ENCODE peak calls at places on chromosomes 3 and 15, in four cellular contexts. A is HepG2, I is endodermal cell, Z is GM23248. G is an unnamed sample.

GRCh38 chr3:184788751-184789150 is 23.2 kb upstream of the VPS8 start:
- DNase-seq in I (peak; percentile 22), Z (peak; percentile 64), A (no peak), G (no peak)

GRCh38 chr15:83449928-83450501 is 2.9 kb downstream of the SH3GL3 start:
- DNase-seq in I (no peak), A (no peak), Z (peak; percentile 73), G (no peak)

GRCh38 chr15:40105517-40106202 is 3.0 kb downstream of the BMF start:
- DNase-seq in A (no peak), Z (no peak), I (no peak), G (no peak)

GRCh38 chr15:52288051-52288942 is 7.3 kb downstream of the MYO5C start:
- DNase-seq in I (no peak), A (peak; percentile 99), Z (no peak), G (peak; percentile 46)

GRCh38 chr3:79245295-79246138 is 522.3 kb downstream of the ROBO1 start:
- DNase-seq in I (no peak), A (no peak), Z (no peak), G (no peak)

GRCh38 chr3:194082596-194083220 is 53.2 kb upstream of the HES1 start:
- DNase-seq in I (no peak), Z (peak; percentile 65), A (no peak), G (no peak)

GRCh38 chr3:67648701-67649100 is 5.7 kb downstream of the SUCLG2 start:
- DNase-seq in Z (peak; percentile 10), I (no peak), A (no peak), G (peak; percentile 81)

GRCh38 chr15:90101969-90102890 is at the start of gene IDH2:
- DNase-seq in Z (peak; percentile 96), A (peak; percentile 48), I (peak; percentile 92), G (peak; percentile 73)

GRCh38 chr15:70584838-70585706 is 178.3 kb downstream of the UACA start:
- DNase-seq in A (peak; percentile 84), Z (no peak), I (peak; percentile 94), G (peak; percentile 73)

GRCh38 chr3:190697901-190698300 is 164.6 kb downstream of the GMNC start:
- DNase-seq in A (no peak), I (no peak), Z (peak; percentile 92), G (peak; percentile 49)

GRCh38 chr15:73287019-73287418 is 81.7 kb downstream of the HCN4 start:
- DNase-seq in I (no peak), A (no peak), Z (no peak), G (no peak)

GRCh38 chr3:12495749-12496452 is 11.6 kb downstream of the TSEN2 start:
- DNase-seq in A (no peak), I (peak; percentile 74), Z (no peak), G (no peak)

GRCh38 chr3:42012378-42012934 is 50.6 kb upstream of the ULK4 start:
- DNase-seq in Z (no peak), I (no peak), A (no peak), G (no peak)

GRCh38 chr15:89090791-89091666 is 2.8 kb downstream of the ABHD2 start:
- DNase-seq in I (no peak), A (no peak), Z (peak; percentile 92), G (peak; percentile 87)

GRCh38 chr15:71079208-71080044 is 35.8 kb upstream of the THSD4 start:
- DNase-seq in Z (peak; percentile 96), A (no peak), I (no peak), G (peak; percentile 78)

GRCh38 chr3:127371338-127371737 is 83.5 kb upstream of the PRR20G start:
- DNase-seq in I (peak; percentile 23), Z (no peak), A (no peak), G (no peak)

GRCh38 chr3:171454026-171454425 is 6.2 kb downstream of the TNIK start:
- DNase-seq in A (no peak), Z (no peak), I (no peak), G (no peak)

GRCh38 chr3:13465236-13465958 is 14.7 kb upstream of the HDAC11 start:
- DNase-seq in I (no peak), Z (no peak), A (no peak), G (no peak)

GRCh38 chr15:73648027-73648295 is 14.8 kb upstream of the NPTN start:
- DNase-seq in Z (no peak), I (no peak), A (no peak), G (no peak)

GRCh38 chr3:134295930-134296329 is 45.3 kb upstream of the RYK start:
- DNase-seq in Z (no peak), I (no peak), A (no peak), G (no peak)

GRCh38 chr3:45496550-45496949 is 98.0 kb upstream of the LIMD1 start:
- DNase-seq in Z (no peak), I (no peak), A (no peak), G (no peak)

GRCh38 chr3:35670408-35670807 is 31.1 kb downstream of the ARPP21 start:
- DNase-seq in Z (no peak), I (no peak), A (no peak), G (no peak)

GRCh38 chr3:166810741-166811445 is 569.2 kb downstream of the ZBBX start:
- DNase-seq in Z (no peak), A (no peak), I (peak; percentile 45), G (no peak)

GRCh38 chr3:172132159-172132586 is 92.8 kb downstream of the FNDC3B start:
- DNase-seq in I (no peak), A (no peak), Z (no peak), G (no peak)

GRCh38 chr3:4162132-4162531 is 141.0 kb upstream of the SETMAR start:
- DNase-seq in Z (no peak), A (no peak), I (no peak), G (no peak)

GRCh38 chr3:190596341-190597285 is 82.7 kb downstream of the IL1RAP start:
- DNase-seq in I (no peak), Z (peak; percentile 37), A (no peak), G (peak; percentile 24)

GRCh38 chr3:174436367-174436766 is 422.8 kb upstream of the NAALADL2 start:
- DNase-seq in I (no peak), Z (no peak), A (no peak), G (no peak)

GRCh38 chr3:70072180-70072579 is 72.6 kb downstream of the SAMMSON start:
- DNase-seq in Z (no peak), I (no peak), A (peak; percentile 30), G (no peak)

GRCh38 chr3:155743616-155744015 is 1.3 kb downstream of the PLCH1 start:
- DNase-seq in Z (peak; percentile 18), A (no peak), I (no peak), G (no peak)

GRCh38 chr3:155745795-155746550 is 1.1 kb upstream of the PLCH1 start:
- DNase-seq in I (peak; percentile 88), Z (peak; percentile 65), A (peak; percentile 37), G (no peak)

GRCh38 chr3:155744091-155744625 is 713 bp downstream of the PLCH1 start:
- DNase-seq in A (peak; percentile 48), Z (peak; percentile 59), I (peak; percentile 95), G (no peak)

GRCh38 chr3:155746703-155747102 is 1.8 kb upstream of the PLCH1 start:
- DNase-seq in Z (no peak), I (no peak), A (peak; percentile 54), G (no peak)

GRCh38 chr3:155744626-155745324 is at the start of gene PLCH1:
- DNase-seq in A (peak; percentile 73), I (peak; percentile 97), Z (peak; percentile 72), G (peak; percentile 48)
- H3K9ac ChIP-seq in A (peak within 1 kb of the TSS; percentile 81), I (peak within 1 kb of the TSS; percentile 80), Z (peak within 1 kb of the TSS; percentile 52), G (no peak within 1 kb of the TSS)

GRCh38 chr3:51330046-51330445 is 55.0 kb upstream of the MANF start:
- DNase-seq in Z (no peak), I (no peak), A (no peak), G (no peak)

GRCh38 chr3:51333021-51333420 is 52.1 kb upstream of the MANF start:
- DNase-seq in A (no peak), I (peak; percentile 10), Z (no peak), G (no peak)

GRCh38 chr3:51332156-51332555 is 52.9 kb upstream of the MANF start:
- DNase-seq in I (peak; percentile 7), Z (no peak), A (no peak), G (no peak)

DNA sequence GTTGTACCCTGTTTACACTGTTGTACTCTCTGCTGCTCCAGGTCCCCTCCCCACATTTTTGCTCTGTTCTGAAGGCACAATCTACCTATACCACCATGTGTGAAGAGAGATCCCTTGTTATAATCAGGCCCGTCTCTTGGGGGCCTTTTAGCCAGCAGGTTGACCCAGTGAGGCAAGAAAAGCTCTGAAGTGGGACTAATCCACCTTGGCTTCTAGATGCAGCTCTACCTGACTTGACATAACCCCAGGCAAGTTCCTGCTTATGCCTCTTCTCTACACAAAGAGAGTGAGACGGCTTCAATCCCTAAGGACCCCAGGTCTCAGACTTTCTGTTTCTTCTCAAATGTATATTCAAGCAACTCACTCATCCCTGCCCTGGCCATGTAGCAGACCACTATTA is 56.9 kb upstream of the MANF start:
- DNase-seq in I (no peak), A (no peak), Z (no peak), G (no peak)
- H3K9ac ChIP-seq in I (no peak overlapping the region), A (no peak overlapping the region), Z (no peak overlapping the region), G (no peak overlapping the region)

DNA sequence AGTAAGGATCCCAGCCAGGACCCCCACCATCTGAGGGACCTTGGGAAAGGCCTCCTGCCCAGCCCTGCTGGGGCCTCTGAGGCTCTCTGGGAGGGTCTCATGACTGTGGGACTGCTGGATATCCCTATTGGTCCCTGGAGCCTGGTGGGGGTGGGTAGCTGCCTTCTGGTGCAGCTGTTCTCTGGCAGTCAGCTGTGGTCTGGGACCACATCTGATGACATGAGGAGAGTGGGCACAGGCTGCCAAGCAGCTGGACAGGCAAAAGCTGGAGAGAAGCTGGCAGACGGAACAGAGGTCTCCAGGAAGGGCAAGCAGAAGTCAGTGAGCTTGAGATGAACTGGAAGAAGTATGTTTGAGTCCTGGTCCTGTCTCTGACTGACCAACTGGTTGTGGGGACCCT is 22.4 kb downstream of the PLEKHO2 start:
- DNase-seq in Z (no peak), I (no peak), A (no peak), G (no peak)
- H3K9ac ChIP-seq in Z (no peak overlapping the region), I (no peak overlapping the region), A (no peak overlapping the region), G (no peak overlapping the region)

GRCh38 chr15:41791547-41791937 is 17.3 kb downstream of the MAPKBP1 start:
- DNase-seq in A (no peak), I (no peak), Z (peak; percentile 40), G (no peak)

GRCh38 chr15:41789662-41790061 is 15.4 kb downstream of the MAPKBP1 start:
- DNase-seq in A (no peak), Z (no peak), I (no peak), G (no peak)

GRCh38 chr15:41789237-41789636 is 15.0 kb downstream of the MAPKBP1 start:
- DNase-seq in A (no peak), Z (no peak), I (no peak), G (no peak)

GRCh38 chr15:41790756-41791546 is 16.7 kb downstream of the MAPKBP1 start:
- DNase-seq in Z (peak; percentile 76), A (peak; percentile 28), I (no peak), G (peak; percentile 86)

DNA sequence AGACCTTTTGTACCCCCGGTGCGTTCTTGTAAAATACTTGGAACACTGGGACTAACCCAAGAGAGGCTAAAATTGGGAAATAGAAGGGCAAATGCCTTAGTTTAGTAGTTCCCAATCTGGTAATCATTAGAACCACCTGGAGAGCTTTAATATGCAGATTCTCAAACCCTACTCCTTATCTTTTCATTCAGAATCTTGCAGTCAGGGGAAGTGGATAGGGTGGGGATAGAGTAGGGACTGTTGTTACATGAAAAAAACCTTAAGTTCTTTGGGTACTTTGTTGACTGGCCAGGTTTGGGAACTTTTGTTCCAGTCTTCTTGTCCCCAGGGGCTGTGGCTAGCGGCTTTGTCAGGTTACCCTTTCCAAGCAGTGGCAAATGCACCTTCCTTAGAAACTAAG is 15.9 kb downstream of the MAPKBP1 start:
- DNase-seq in I (no peak), Z (no peak), A (no peak), G (no peak)
- H3K9ac ChIP-seq in I (no peak overlapping the region), Z (no peak overlapping the region), A (no peak overlapping the region), G (no peak overlapping the region)

GRCh38 chr3:152941825-152942224 is 106.9 kb downstream of the P2RY1 start:
- DNase-seq in A (no peak), I (no peak), Z (no peak), G (no peak)
- H3K9ac ChIP-seq in A (no peak overlapping the region), I (no peak overlapping the region), Z (no peak overlapping the region), G (no peak overlapping the region)

G was measured in fibroblast of lung.